ENCODE peak calls at places on chromosome 15, in five cellular contexts. H, V, S, Z and X are unnamed samples. For H3K9me3, the result is how much of the 10 kb centered on the place peaks cover.

GRCh38 chr15:70912187-70912586 is 19.6 kb downstream of the LRRC49 start:
- DNase-seq in H (no peak), V (no peak), S (no peak), Z (no peak), X (no peak)

GRCh38 chr15:31439328-31439727 is 112.7 kb downstream of the KLF13 start:
- DNase-seq in H (no peak), V (no peak), S (no peak), Z (no peak), X (no peak)

GRCh38 chr15:60844431-60845174 is 365.7 kb upstream of the ICE2 start:
- DNase-seq in H (no peak), V (peak), S (no peak), Z (no peak), X (peak)

GRCh38 chr15:89754361-89755154 is 3.5 kb upstream of the MESP1 start:
- DNase-seq in H (no peak), V (no peak), S (no peak), Z (no peak), X (no peak)

GRCh38 chr15:79834496-79834895 is 62.3 kb downstream of the MTHFS start:
- DNase-seq in H (no peak), V (no peak), S (no peak), Z (no peak), X (no peak)

GRCh38 chr15:48119277-48119676 is 1.5 kb upstream of the SLC24A5 start:
- DNase-seq in H (no peak), V (no peak), S (no peak), Z (no peak), X (no peak)

GRCh38 chr15:41022487-41023090 is 69.3 kb downstream of the CHAC1 start:
- DNase-seq in H (no peak), V (peak), S (no peak), Z (peak), X (no peak)

GRCh38 chr15:90523373-90523772 is 6.3 kb upstream of the CRTC3 start:
- DNase-seq in H (no peak), V (no peak), S (no peak), Z (no peak), X (no peak)

GRCh38 chr15:70088427-70088826 is 9.3 kb downstream of the TLE3 start:
- DNase-seq in H (no peak), V (no peak), S (no peak), Z (no peak), X (no peak)

GRCh38 chr15:77527831-77528231 is 104.9 kb downstream of the LINGO1 start:
- DNase-seq in H (no peak), V (no peak), S (no peak), Z (no peak), X (no peak)

GRCh38 chr15:68045289-68046265 is 8.5 kb upstream of the PIAS1 start:
- DNase-seq in H (no peak), V (no peak), S (no peak), Z (no peak), X (no peak)

GRCh38 chr15:74364936-74365618 is 2.4 kb downstream of the CYP11A1 start:
- DNase-seq in H (no peak), V (no peak), S (no peak), Z (no peak), X (no peak)

GRCh38 chr15:89664951-89665350 is 9.7 kb upstream of the KIF7 start:
- DNase-seq in H (no peak), V (no peak), S (no peak), Z (peak), X (no peak)

GRCh38 chr15:40388941-40389823 is 6.7 kb downstream of the KNSTRN start:
- DNase-seq in H (no peak), V (no peak), S (no peak), Z (no peak), X (no peak)

GRCh38 chr15:43408789-43409188 is 37.9 kb downstream of the TUBGCP4 start:
- DNase-seq in H (no peak), V (no peak), S (no peak), Z (no peak), X (no peak)

GRCh38 chr15:89829161-89829560 is 14.5 kb upstream of the ANPEP start:
- DNase-seq in H (no peak), V (no peak), S (no peak), Z (no peak), X (no peak)

GRCh38 chr15:91302588-91303439 is 202.8 kb downstream of the SV2B start:
- DNase-seq in H (no peak), V (no peak), S (peak), Z (peak), X (peak)

GRCh38 chr15:50017522-50017921 is 101.5 kb downstream of the ATP8B4 start:
- DNase-seq in H (no peak), V (no peak), S (no peak), Z (peak), X (no peak)

GRCh38 chr15:96052572-96053038 is 277.9 kb upstream of the NR2F2 start:
- DNase-seq in H (no peak), V (no peak), S (no peak), Z (no peak), X (no peak)

GRCh38 chr15:95032181-95032580 is 800.8 kb downstream of the MCTP2 start:
- DNase-seq in H (no peak), V (no peak), S (no peak), Z (no peak), X (no peak)

GRCh38 chr15:48733615-48734014 is 77.3 kb downstream of the CEP152 start:
- DNase-seq in H (no peak), V (no peak), S (no peak), Z (no peak), X (no peak)

GRCh38 chr15:76866716-76867321 is 38.3 kb downstream of the SCAPER start:
- DNase-seq in H (no peak), V (no peak), S (no peak), Z (peak), X (no peak)

GRCh38 chr15:71151061-71151460 is 35.8 kb downstream of the THSD4 start:
- DNase-seq in H (no peak), V (no peak), S (no peak), Z (peak), X (no peak)

GRCh38 chr15:28919201-28919627 is 33.4 kb downstream of the APBA2 start:
- DNase-seq in H (no peak), V (no peak), S (no peak), Z (no peak), X (no peak)

GRCh38 chr15:34122771-34123183 is 20.9 kb downstream of the PGBD4 start:
- DNase-seq in H (no peak), V (no peak), S (no peak), Z (peak), X (no peak)

GRCh38 chr15:62644216-62644873 is 398.2 kb upstream of the TPM1 start:
- DNase-seq in H (no peak), V (no peak), S (no peak), Z (no peak), X (no peak)

GRCh38 chr15:73021139-73021621 is 31.1 kb upstream of the NEO1 start:
- DNase-seq in H (no peak), V (no peak), S (peak), Z (no peak), X (no peak)

GRCh38 chr15:92819312-92820232 is 80.6 kb upstream of the CHD2 start:
- DNase-seq in H (no peak), V (no peak), S (no peak), Z (peak), X (no peak)

GRCh38 chr15:31314380-31314779 is 12.3 kb upstream of the KLF13 start:
- DNase-seq in H (no peak), V (no peak), S (no peak), Z (no peak), X (no peak)

GRCh38 chr15:94080416-94080815 is 150.9 kb upstream of the MCTP2 start:
- DNase-seq in H (no peak), V (no peak), S (no peak), Z (peak), X (no peak)

GRCh38 chr15:35872577-35872976 is 326.6 kb upstream of the DPH6 start:
- DNase-seq in H (no peak), V (no peak), S (no peak), Z (no peak), X (no peak)
- H3K9me3 ChIP-seq in H (under half), V (under half), S (under half), Z (under half), X (under half)

DNA sequence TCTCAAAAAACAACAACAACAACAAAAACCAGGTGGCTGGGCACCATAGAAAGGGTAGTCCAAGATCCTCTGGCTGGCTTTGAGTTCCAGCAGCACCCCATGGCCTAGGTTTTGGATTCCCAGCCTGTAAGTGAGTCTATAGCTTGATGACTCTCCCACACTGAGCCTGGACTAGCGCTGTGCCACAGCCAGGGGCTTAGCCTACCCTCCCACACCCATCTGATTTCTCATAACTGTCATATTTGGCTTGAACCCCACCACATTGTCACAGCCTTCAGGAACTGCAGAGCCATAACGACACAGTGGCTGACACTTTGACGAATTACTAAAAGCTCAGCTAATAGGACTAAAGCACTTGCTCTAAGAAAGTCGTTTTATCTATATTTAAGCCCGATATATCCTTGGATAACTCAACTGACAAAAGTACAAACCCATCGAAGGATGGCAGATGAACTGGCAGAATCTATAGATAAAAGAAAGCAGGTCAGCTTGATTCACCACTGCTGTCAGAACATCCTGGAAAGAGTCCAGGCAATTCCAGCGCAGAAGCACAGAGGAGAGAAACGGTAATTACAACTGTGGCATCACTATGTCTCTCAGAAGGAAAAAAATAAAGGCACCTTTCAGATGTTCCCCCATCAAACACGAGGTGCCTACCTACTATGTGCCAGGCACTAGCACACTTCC is 62.0 kb downstream of the HOMER2 start:
- DNase-seq in H (no peak), V (no peak), S (no peak), Z (peak), X (no peak)
- H3K9me3 ChIP-seq in H (under half), V (under half), S (under half), Z (under half), X (under half)

DNA sequence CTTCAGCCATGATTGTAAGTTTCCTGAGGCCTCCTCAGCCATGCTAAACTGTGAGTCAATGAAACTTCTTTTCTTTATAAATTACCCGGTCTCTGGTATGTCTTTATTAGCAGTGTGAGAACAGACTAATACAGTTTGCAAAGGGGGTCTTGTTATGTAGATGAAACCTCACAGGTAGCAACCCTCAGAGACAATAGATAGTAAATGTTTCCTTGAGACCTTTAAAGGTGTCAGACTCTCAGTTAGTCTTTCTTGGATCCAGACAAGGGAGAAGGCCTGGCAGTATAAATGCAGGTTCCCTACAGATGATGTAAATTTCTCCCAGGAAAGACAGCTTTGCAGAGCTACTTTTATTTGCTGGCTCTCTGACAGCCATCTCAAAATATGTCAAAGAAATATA is 510.8 kb downstream of the AGBL1 start:
- DNase-seq in H (no peak), V (no peak), S (no peak), Z (no peak), X (no peak)
- H3K9me3 ChIP-seq in H (under half), V (under half), S (under half), Z (under half), X (under half)

GRCh38 chr15:101170568-101171350 is 81.1 kb downstream of the CHSY1 start:
- DNase-seq in H (no peak), V (no peak), S (no peak), Z (peak), X (no peak)

GRCh38 chr15:101174152-101174920 is 77.5 kb downstream of the CHSY1 start:
- DNase-seq in H (no peak), V (no peak), S (no peak), Z (no peak), X (no peak)

GRCh38 chr15:101172421-101173097 is 79.3 kb downstream of the CHSY1 start:
- DNase-seq in H (no peak), V (no peak), S (no peak), Z (no peak), X (no peak)

GRCh38 chr15:101173233-101174119 is 78.4 kb downstream of the CHSY1 start:
- DNase-seq in H (no peak), V (no peak), S (no peak), Z (no peak), X (no peak)

GRCh38 chr15:101171954-101172353 is 79.9 kb downstream of the CHSY1 start:
- DNase-seq in H (no peak), V (no peak), S (no peak), Z (no peak), X (no peak)
- H3K9me3 ChIP-seq in H (under half), V (under half), S (under half), Z (under half), X (under half)

GRCh38 chr15:25243800-25244097 is 195.1 kb downstream of the UBE3A start:
- DNase-seq in H (peak), V (no peak), S (no peak), Z (no peak), X (no peak)
- H3K9me3 ChIP-seq in H (under half), V (under half), S (under half), Z (under half), X (under half)

GRCh38 chr15:27506752-27507151 is 535.8 kb downstream of the GABRG3 start:
- DNase-seq in H (no peak), V (no peak), S (no peak), Z (no peak), X (no peak)
- H3K9me3 ChIP-seq in H (under half), V (under half), S (under half), Z (under half), X (under half)

DNA sequence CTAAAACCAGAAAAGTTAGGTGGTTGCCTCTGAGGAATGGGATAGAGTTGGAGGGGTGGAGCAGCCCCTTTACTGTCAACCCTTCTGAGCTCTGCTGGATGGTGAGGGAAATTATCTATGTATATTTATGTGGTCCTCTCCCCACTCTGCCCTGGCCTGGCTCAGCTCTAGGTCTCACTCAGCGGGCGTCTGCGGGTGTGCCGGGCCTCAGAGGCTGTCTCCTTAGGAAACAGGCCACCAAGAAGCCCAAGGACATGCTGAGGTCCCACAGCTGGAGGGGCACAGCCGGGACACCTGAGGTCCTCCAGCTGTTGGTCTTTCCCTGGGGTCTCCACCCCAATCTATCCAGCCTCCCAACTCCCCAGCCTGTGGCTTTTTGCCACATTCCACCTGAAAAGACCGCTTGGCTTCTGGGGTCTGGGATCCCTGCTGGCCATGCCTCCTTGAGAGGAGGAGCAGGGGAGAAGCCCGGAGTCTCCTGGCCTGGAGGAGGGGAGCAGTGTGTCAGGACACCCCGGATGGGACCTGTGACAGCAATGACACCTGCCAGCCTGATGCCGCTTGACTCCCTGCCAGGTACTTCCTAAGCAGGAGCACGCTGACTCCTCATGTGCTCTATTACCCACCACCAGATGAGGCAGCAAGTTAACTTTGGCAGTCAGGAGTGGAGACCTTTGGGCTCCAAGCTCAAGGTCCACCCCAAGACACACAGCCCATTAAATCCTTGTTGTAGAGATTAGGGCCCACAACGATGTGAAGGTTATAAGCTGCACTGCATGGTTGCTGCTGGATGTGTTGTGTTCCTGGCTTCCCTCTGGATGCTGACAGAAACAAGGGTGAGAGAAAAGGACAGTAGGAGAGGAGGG is at the start of gene SLC28A1:
- DNase-seq in H (no peak), V (no peak), S (no peak), Z (no peak), X (no peak)
- H3K9me3 ChIP-seq in H (under half), V (under half), S (under half), Z (under half), X (under half)

DNA sequence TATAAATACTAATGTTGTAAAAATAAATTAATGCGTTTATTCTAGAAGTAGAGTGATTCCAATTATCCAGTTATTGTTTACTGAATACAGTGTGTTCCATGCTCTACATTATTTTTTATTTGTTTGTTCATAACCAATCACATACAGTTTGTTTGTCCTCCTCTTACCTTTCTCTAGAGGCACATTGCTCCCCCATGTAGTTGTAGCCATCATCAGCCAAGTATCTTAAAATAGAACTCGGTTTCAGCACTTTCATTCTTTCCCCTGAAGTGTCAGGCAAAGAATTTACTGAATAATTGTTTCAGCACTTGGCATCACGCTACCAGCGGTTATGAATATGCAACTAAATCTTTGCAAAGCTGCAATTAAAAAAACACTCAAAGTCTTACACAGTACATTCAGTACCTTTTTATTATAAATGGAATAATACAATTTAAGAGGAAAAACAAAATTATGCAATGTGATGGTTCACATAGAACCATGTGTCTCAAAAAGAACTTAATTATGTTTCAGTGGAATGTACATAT is 448.6 kb upstream of the ATP10A start:
- DNase-seq in H (no peak), V (no peak), S (no peak), Z (no peak), X (no peak)
- H3K9me3 ChIP-seq in H (under half), V (under half), S (under half), Z (under half), X (under half)

GRCh38 chr15:20271647-20272046 is 270.0 kb downstream of the GOLGA6L6 start:
- DNase-seq in H (no peak), V (no peak), S (no peak), Z (no peak), X (no peak)
- H3K9me3 ChIP-seq in H (under half), V (under half), S (under half), Z (under half), X (under half)